ENCODE peak calls at places on chromosomes 1 and 21, in ten cellular contexts. M, O, P, S, K, G, V, I, A and X are unnamed samples.
A peak's percentile ranks its signal among the peaks of the same experiment; 100 is the strongest.

GRCh38 chr21:38234395-38235142 is 22.2 kb upstream of the KCNJ15 start:
- DNase-seq in V (no peak), M (peak; percentile 93), K (no peak), I (no peak), O (no peak), G (no peak), A (no peak), P (peak; percentile 27), S (no peak), X (no peak)

GRCh38 chr1:215376544-215377264 is 190.4 kb upstream of the KCTD3 start:
- DNase-seq in A (peak; percentile 23), S (no peak), V (peak; percentile 42), O (no peak), G (peak; percentile 22), M (no peak), P (no peak), I (no peak), K (no peak), X (no peak)

GRCh38 chr1:202162049-202162417 is 1.6 kb upstream of the PTPN7 start:
- DNase-seq in V (no peak), P (no peak), K (no peak), I (no peak), M (no peak), G (no peak), A (no peak), O (no peak), S (peak; percentile 55), X (no peak)

GRCh38 chr1:27348861-27349783 is 7.3 kb downstream of the SYTL1 start:
- DNase-seq in I (no peak), O (peak; percentile 56), V (no peak), S (no peak), A (no peak), P (peak; percentile 78), G (peak; percentile 31), M (peak; percentile 76), K (no peak), X (peak; percentile 74)

GRCh38 chr21:42684109-42684916 is 30.9 kb downstream of the PDE9A start:
- DNase-seq in O (no peak), K (no peak), V (no peak), I (no peak), G (no peak), A (no peak), P (no peak), S (peak; percentile 24), M (no peak), X (no peak)

GRCh38 chr1:234956821-234957329 is 171.8 kb downstream of the TOMM20 start:
- DNase-seq in A (no peak), K (no peak), V (no peak), P (peak; percentile 40), M (no peak), S (no peak), G (no peak), O (no peak), I (no peak), X (no peak)

GRCh38 chr1:14113841-14114567 is 414.0 kb downstream of the PRDM2 start:
- DNase-seq in K (peak; percentile 21), M (peak; percentile 49), I (no peak), G (peak; percentile 31), O (no peak), P (peak; percentile 35), S (no peak), A (peak; percentile 5), V (no peak), X (no peak)

GRCh38 chr1:99250724-99251123 is 13.6 kb upstream of the PLPPR4 start:
- DNase-seq in I (no peak), G (no peak), A (no peak), S (no peak), K (no peak), P (no peak), M (no peak), O (no peak), V (no peak), X (no peak)

GRCh38 chr1:202034683-202035462 is 24.5 kb downstream of the ELF3 start:
- DNase-seq in I (peak; percentile 81), M (peak; percentile 98), G (peak; percentile 97), A (peak; percentile 98), V (peak; percentile 97), P (peak; percentile 96), K (no peak), S (no peak), O (peak; percentile 91), X (peak; percentile 94)

GRCh38 chr1:214899908-214900470 is 182.5 kb upstream of the KCNK2 start:
- DNase-seq in V (no peak), M (no peak), S (no peak), I (no peak), K (no peak), A (peak; percentile 6), P (no peak), O (peak; percentile 10), G (peak; percentile 24), X (no peak)

GRCh38 chr21:42195378-42196031 is 23.4 kb upstream of the ABCG1 start:
- DNase-seq in I (no peak), S (no peak), K (no peak), A (peak; percentile 81), O (no peak), V (peak; percentile 48), G (peak; percentile 73), M (peak; percentile 33), P (no peak), X (no peak)

GRCh38 chr1:36650200-36651065 is 167.7 kb upstream of the CSF3R start:
- DNase-seq in S (peak; percentile 60), A (peak; percentile 54), P (peak; percentile 62), G (peak; percentile 51), V (peak; percentile 31), I (no peak), K (no peak), M (peak; percentile 84), O (peak; percentile 55), X (peak; percentile 81)